ENCODE peak calls at places on chromosomes 13 and 19, in four cellular contexts. One of them, this sample, is unnamed.

GRCh38 chr19:11196406-11197287 is 698 bp downstream of the KANK2 start:
- DNase-seq in NT2/D1: no peak
- DNase-seq in H1: peak; percentile 71
- DNase-seq in K562: peak; percentile 73
- DNase-seq in this sample: no peak

GRCh38 chr19:43700368-43701015 is 15.4 kb upstream of the IRGC start:
- DNase-seq in NT2/D1: no peak
- DNase-seq in H1: no peak
- DNase-seq in K562: no peak
- DNase-seq in this sample: no peak

GRCh38 chr13:110312669-110313031 is 5.6 kb downstream of the COL4A2 start:
- DNase-seq in NT2/D1: no peak
- DNase-seq in H1: no peak
- DNase-seq in K562: no peak
- DNase-seq in this sample: no peak

GRCh38 chr13:75760182-75760981 is 124.3 kb downstream of the LMO7 start:
- DNase-seq in NT2/D1: no peak
- DNase-seq in H1: no peak
- DNase-seq in K562: no peak
- DNase-seq in this sample: peak; percentile 37

GRCh38 chr19:29831041-29831548 is 19.3 kb downstream of the CCNE1 start:
- DNase-seq in NT2/D1: no peak
- DNase-seq in H1: no peak
- DNase-seq in K562: no peak
- DNase-seq in this sample: peak; percentile 76

GRCh38 chr13:22112956-22113750 is 442.3 kb downstream of the FGF9 start:
- DNase-seq in NT2/D1: no peak
- DNase-seq in H1: no peak
- DNase-seq in K562: no peak
- DNase-seq in this sample: no peak

GRCh38 chr19:6530385-6531162 is at the start of gene TNFSF9:
- DNase-seq in NT2/D1: no peak
- DNase-seq in H1: peak; percentile 96
- DNase-seq in K562: peak; percentile 87
- DNase-seq in this sample: peak; percentile 70

GRCh38 chr19:33553530-33554310 is 32.1 kb upstream of the PEPD start:
- DNase-seq in NT2/D1: no peak
- DNase-seq in H1: no peak
- DNase-seq in K562: no peak
- DNase-seq in this sample: no peak

GRCh38 chr13:110228936-110229904 is 77.7 kb downstream of the COL4A1 start:
- DNase-seq in NT2/D1: no peak
- DNase-seq in H1: no peak
- DNase-seq in K562: no peak
- DNase-seq in this sample: no peak

GRCh38 chr13:55307909-55308308 is 1832.8 kb upstream of the PRR20A start:
- DNase-seq in NT2/D1: no peak
- DNase-seq in H1: no peak
- DNase-seq in K562: no peak
- DNase-seq in this sample: no peak

GRCh38 chr13:40895715-40896184 is 106.3 kb downstream of the SLC25A15 start:
- DNase-seq in NT2/D1: no peak
- DNase-seq in H1: no peak
- DNase-seq in K562: no peak
- DNase-seq in this sample: peak; percentile 18

GRCh38 chr19:1401138-1401888 is at the start of gene GAMT:
- DNase-seq in NT2/D1: no peak
- DNase-seq in H1: no peak
- DNase-seq in K562: peak; percentile 89
- DNase-seq in this sample: no peak

GRCh38 chr19:13053761-13054604 is 48.7 kb downstream of the LYL1 start:
- DNase-seq in NT2/D1: no peak
- DNase-seq in H1: no peak
- DNase-seq in K562: no peak
- DNase-seq in this sample: peak; percentile 80

GRCh38 chr19:14473073-14473790 is 1.9 kb downstream of the PTGER1 start:
- DNase-seq in NT2/D1: no peak
- DNase-seq in H1: peak; percentile 68
- DNase-seq in K562: no peak
- DNase-seq in this sample: no peak

GRCh38 chr19:49441210-49441959 is at the start of gene SLC17A7:
- DNase-seq in NT2/D1: no peak
- DNase-seq in H1: peak; percentile 82
- DNase-seq in K562: peak; percentile 86
- DNase-seq in this sample: no peak

GRCh38 chr13:112761701-112762689 is 72.2 kb downstream of the ATP11A start:
- DNase-seq in NT2/D1: no peak
- DNase-seq in H1: no peak
- DNase-seq in K562: peak; percentile 11
- DNase-seq in this sample: no peak

GRCh38 chr19:18637644-18638630 is 1.1 kb downstream of the KLHL26 start:
- DNase-seq in NT2/D1: no peak
- DNase-seq in H1: no peak
- DNase-seq in K562: no peak
- DNase-seq in this sample: peak; percentile 32

GRCh38 chr19:44303305-44303704 is 1.5 kb downstream of the ZNF235 start:
- DNase-seq in NT2/D1: no peak
- DNase-seq in H1: no peak
- DNase-seq in K562: no peak
- DNase-seq in this sample: no peak

GRCh38 chr13:98060282-98060681 is 82.6 kb upstream of the FARP1 start:
- DNase-seq in NT2/D1: no peak
- DNase-seq in H1: no peak
- DNase-seq in K562: no peak
- DNase-seq in this sample: no peak

GRCh38 chr19:15101479-15102082 is 5.6 kb upstream of the SYDE1 start:
- DNase-seq in NT2/D1: peak; percentile 70
- DNase-seq in H1: peak; percentile 87
- DNase-seq in K562: peak; percentile 60
- DNase-seq in this sample: peak; percentile 38

GRCh38 chr13:87128006-87128405 is 543.2 kb upstream of the SLITRK5 start:
- DNase-seq in NT2/D1: peak; percentile 73
- DNase-seq in H1: no peak
- DNase-seq in K562: no peak
- DNase-seq in this sample: no peak

GRCh38 chr13:114286808-114287207 is 5.4 kb downstream of the UPF3A start:
- DNase-seq in NT2/D1: no peak
- DNase-seq in H1: no peak
- DNase-seq in K562: no peak
- DNase-seq in this sample: no peak

GRCh38 chr19:7450243-7451223 is 38.3 kb downstream of the PEX11G start:
- DNase-seq in NT2/D1: peak; percentile 35
- DNase-seq in H1: no peak
- DNase-seq in K562: no peak
- DNase-seq in this sample: peak; percentile 10

GRCh38 chr19:41376241-41376997 is at the start of gene TMEM91:
- DNase-seq in NT2/D1: no peak
- DNase-seq in H1: peak; percentile 85
- DNase-seq in K562: peak; percentile 37
- DNase-seq in this sample: no peak

GRCh38 chr19:12000152-12000981 is 35.1 kb downstream of the ZNF433 start:
- DNase-seq in NT2/D1: no peak
- DNase-seq in H1: no peak
- DNase-seq in K562: no peak
- DNase-seq in this sample: no peak

GRCh38 chr19:29265436-29265835 is 52.5 kb upstream of the UQCRFS1 start:
- DNase-seq in NT2/D1: no peak
- DNase-seq in H1: no peak
- DNase-seq in K562: no peak
- DNase-seq in this sample: no peak

GRCh38 chr13:29496241-29496712 is 99.2 kb downstream of the SLC7A1 start:
- DNase-seq in NT2/D1: no peak
- DNase-seq in H1: no peak
- DNase-seq in K562: no peak
- DNase-seq in this sample: no peak

GRCh38 chr19:17294051-17294891 is 9.0 kb downstream of the ABHD8 start:
- DNase-seq in NT2/D1: no peak
- DNase-seq in H1: peak; percentile 99
- DNase-seq in K562: peak; percentile 89
- DNase-seq in this sample: no peak

GRCh38 chr13:77774181-77774580 is 76.7 kb downstream of the SLAIN1 start:
- DNase-seq in NT2/D1: no peak
- DNase-seq in H1: no peak
- DNase-seq in K562: no peak
- DNase-seq in this sample: no peak

GRCh38 chr13:77784531-77784930 is 87.0 kb downstream of the SLAIN1 start:
- DNase-seq in NT2/D1: no peak
- DNase-seq in H1: no peak
- DNase-seq in K562: no peak
- DNase-seq in this sample: no peak

GRCh38 chr13:77781804-77782203 is 84.3 kb downstream of the SLAIN1 start:
- DNase-seq in NT2/D1: no peak
- DNase-seq in H1: no peak
- DNase-seq in K562: no peak
- DNase-seq in this sample: no peak

GRCh38 chr13:77776704-77777103 is 79.2 kb downstream of the SLAIN1 start:
- DNase-seq in NT2/D1: no peak
- DNase-seq in H1: no peak
- DNase-seq in K562: no peak
- DNase-seq in this sample: no peak

GRCh38 chr13:77779461-77780272 is 82.2 kb downstream of the SLAIN1 start:
- DNase-seq in NT2/D1: peak; percentile 39
- DNase-seq in H1: no peak
- DNase-seq in K562: no peak
- DNase-seq in this sample: peak; percentile 18
- TF ChIP-seq ZNF274 in NT2/D1: no peak
- TF ChIP-seq ZNF274 in H1: no peak
- TF ChIP-seq ZNF274 in K562: no peak
- TF ChIP-seq ZNF274 in this sample: no peak

DNA sequence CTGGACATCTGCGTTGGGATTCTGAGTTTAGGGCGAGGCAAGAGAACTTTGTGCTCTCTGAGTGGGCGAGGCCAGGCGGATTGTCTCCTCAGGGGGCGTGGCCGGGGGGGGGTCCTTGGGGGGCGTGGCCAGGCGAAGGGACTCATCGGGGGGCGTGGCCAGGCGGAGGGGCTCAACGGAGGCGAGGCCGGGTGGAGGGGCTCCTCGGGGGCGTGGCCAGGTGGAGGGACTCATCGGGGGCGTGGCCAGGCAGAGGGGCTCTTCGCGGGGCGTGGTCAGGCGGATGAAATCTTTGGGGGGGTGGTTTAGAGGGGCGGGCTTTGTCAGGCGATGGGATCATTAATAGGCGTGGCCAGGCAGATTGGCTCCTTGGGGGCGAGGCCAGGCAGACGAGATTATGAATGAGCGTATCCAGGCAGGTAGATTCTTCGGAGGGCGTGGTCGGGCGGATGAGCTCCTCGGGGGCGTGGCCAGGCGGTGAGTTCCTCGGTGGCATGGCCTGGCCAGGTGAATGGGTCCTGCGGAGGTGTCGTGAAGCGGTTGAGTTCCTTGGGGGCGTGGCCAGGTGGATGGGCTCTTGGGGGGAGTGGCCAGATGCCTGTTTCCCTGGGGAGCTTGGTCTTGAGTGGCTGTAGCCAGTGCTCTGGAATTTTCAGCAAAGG is 10.3 kb upstream of the CACNG7 start:
- DNase-seq in NT2/D1: peak; percentile 67
- DNase-seq in H1: peak; percentile 99
- DNase-seq in K562: peak; percentile 96
- DNase-seq in this sample: peak; percentile 77
- TF ChIP-seq ZNF274 in NT2/D1: no peak
- TF ChIP-seq ZNF274 in H1: no peak
- TF ChIP-seq ZNF274 in K562: no peak
- TF ChIP-seq ZNF274 in this sample: no peak

GRCh38 chr13:35763805-35764170 is 287.3 kb upstream of the MAB21L1 start:
- DNase-seq in NT2/D1: no peak
- DNase-seq in H1: no peak
- DNase-seq in K562: no peak
- DNase-seq in this sample: no peak

GRCh38 chr13:35765387-35765786 is 288.9 kb upstream of the MAB21L1 start:
- DNase-seq in NT2/D1: no peak
- DNase-seq in H1: no peak
- DNase-seq in K562: no peak
- DNase-seq in this sample: no peak

GRCh38 chr13:35763060-35763804 is 286.7 kb upstream of the MAB21L1 start:
- DNase-seq in NT2/D1: no peak
- DNase-seq in H1: no peak
- DNase-seq in K562: no peak
- DNase-seq in this sample: no peak

GRCh38 chr13:35765941-35766340 is 289.5 kb upstream of the MAB21L1 start:
- DNase-seq in NT2/D1: no peak
- DNase-seq in H1: no peak
- DNase-seq in K562: no peak
- DNase-seq in this sample: no peak

DNA sequence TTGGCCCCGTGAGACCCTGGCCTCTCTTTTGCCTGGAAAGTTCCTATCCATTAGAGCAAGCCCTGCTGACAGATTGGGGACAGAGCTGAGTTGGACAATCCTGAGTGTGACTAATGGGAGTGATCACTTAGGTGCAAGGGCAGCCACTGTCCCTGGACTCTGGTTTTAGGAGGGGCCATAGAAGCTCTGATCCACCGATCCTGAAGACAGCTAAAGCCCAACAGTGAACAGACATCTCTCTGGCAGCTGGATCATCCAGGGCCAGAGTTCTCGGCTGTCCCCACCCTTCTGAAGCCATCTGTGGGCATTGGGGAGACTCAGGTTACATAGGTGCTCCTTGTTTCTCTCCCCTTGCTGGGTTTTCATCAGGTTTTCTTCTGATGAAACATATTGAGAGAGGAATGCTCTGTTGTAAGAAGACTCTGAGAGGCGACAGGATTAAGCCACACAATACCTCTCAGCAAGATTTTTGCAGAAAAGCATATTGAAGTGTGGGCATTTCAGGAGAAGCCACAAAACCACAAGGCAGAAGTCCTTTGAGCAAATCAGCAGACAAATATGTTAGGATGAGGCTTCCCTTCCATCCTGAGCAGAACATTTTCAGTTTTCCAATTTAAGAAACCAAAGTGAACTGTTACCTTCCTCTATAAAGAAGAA is 288.0 kb upstream of the MAB21L1 start:
- DNase-seq in NT2/D1: no peak
- DNase-seq in H1: no peak
- DNase-seq in K562: no peak
- DNase-seq in this sample: no peak
- TF ChIP-seq ZNF274 in NT2/D1: no peak
- TF ChIP-seq ZNF274 in H1: no peak
- TF ChIP-seq ZNF274 in K562: no peak
- TF ChIP-seq ZNF274 in this sample: no peak

DNA sequence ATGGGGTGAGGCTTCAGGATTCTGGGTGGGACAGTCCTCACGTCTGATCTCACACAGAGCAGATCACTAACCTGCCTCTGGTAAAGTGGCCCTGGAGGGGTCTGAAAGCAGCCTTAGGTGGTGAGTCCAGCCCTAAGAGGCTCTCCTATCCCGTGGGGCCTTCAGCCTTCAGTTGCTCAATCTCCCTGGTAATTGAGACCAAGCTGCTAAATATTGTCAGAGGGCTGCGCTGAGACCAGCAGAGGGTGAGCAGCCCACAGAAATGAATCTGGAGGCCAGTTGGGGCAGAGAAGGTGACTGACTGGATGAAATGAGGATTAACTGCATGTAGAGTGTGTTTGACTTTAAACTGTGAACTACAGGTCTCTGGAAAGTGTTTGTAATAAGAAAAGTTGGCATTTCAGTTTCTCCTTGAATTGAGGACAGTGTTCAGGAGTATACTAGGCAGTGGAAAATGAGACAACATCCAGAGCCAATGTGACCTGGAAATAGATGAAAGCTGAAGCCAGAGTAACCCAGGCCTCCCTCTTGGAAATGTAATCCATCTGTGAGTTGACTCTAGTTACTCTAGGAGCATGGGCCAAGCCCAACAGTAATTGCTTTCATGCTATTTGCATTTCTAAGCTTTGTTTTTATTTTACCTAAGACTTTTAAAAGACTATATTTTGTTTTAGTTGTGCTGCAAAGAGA is 14.3 kb upstream of the HSPH1 start:
- DNase-seq in NT2/D1: no peak
- DNase-seq in H1: no peak
- DNase-seq in K562: no peak
- DNase-seq in this sample: no peak
- TF ChIP-seq ZNF274 in NT2/D1: no peak
- TF ChIP-seq ZNF274 in H1: no peak
- TF ChIP-seq ZNF274 in K562: no peak
- TF ChIP-seq ZNF274 in this sample: no peak